ENCODE peak calls at places on chromosomes 2 and 18, in nine cellular contexts. R, K, A, S, T, X, F, G and V are unnamed samples. For H3K4me1, the result is how much of the 10 kb centered on the place peaks cover.

GRCh38 chr2:143279672-143280071 is 150.5 kb downstream of the ARHGAP15 start:
- DNase-seq in R (no peak), K (no peak), A (no peak), S (no peak), T (no peak), X (no peak), F (no peak), G (no peak), V (no peak)

GRCh38 chr18:80159713-80160636 is 50.9 kb downstream of the ADNP2 start:
- DNase-seq in R (no peak), K (peak), A (no peak), S (no peak), T (no peak), X (peak), F (no peak), G (no peak), V (peak)

GRCh38 chr2:107068069-107068468 is 182.1 kb upstream of the ST6GAL2 start:
- DNase-seq in R (no peak), K (no peak), A (no peak), S (no peak), T (no peak), X (no peak), F (no peak), G (no peak), V (no peak)

GRCh38 chr2:107064750-107065149 is 178.8 kb upstream of the ST6GAL2 start:
- DNase-seq in R (no peak), K (no peak), A (no peak), S (no peak), T (no peak), X (no peak), F (no peak), G (no peak), V (no peak)

GRCh38 chr2:38632980-38633379 is 30.3 kb upstream of the HNRNPLL start:
- DNase-seq in R (no peak), K (no peak), A (no peak), S (no peak), T (no peak), X (no peak), F (no peak), G (no peak), V (no peak)

GRCh38 chr2:159635006-159635746 is 18.8 kb upstream of the BAZ2B start:
- DNase-seq in R (no peak), K (no peak), A (no peak), S (no peak), T (no peak), X (no peak), F (no peak), G (no peak), V (no peak)

GRCh38 chr2:69685321-69686048 is 41.9 kb upstream of the AAK1 start:
- DNase-seq in R (no peak), K (peak), A (no peak), S (peak), T (no peak), X (no peak), F (no peak), G (no peak), V (no peak)

GRCh38 chr2:40470817-40471809 is 19.2 kb upstream of the SLC8A1 start:
- DNase-seq in R (no peak), K (no peak), A (no peak), S (no peak), T (no peak), X (no peak), F (no peak), G (no peak), V (no peak)

GRCh38 chr2:8609357-8609804 is 72.5 kb upstream of the ID2 start:
- DNase-seq in R (peak), K (no peak), A (no peak), S (no peak), T (no peak), X (no peak), F (no peak), G (no peak), V (no peak)

GRCh38 chr2:241018051-241018891 is 19.9 kb downstream of the SNED1 start:
- DNase-seq in R (no peak), K (no peak), A (no peak), S (peak), T (no peak), X (no peak), F (no peak), G (no peak), V (no peak)

GRCh38 chr18:4106407-4107033 is 348.6 kb downstream of the DLGAP1 start:
- DNase-seq in R (peak), K (peak), A (peak), S (peak), T (peak), X (peak), F (peak), G (peak), V (peak)

GRCh38 chr2:100563407-100564247 is 834 bp downstream of the PDCL3 start:
- DNase-seq in R (no peak), K (no peak), A (no peak), S (no peak), T (no peak), X (no peak), F (no peak), G (no peak), V (no peak)

GRCh38 chr2:70385966-70386595 is 84.2 kb upstream of the FAM136A start:
- DNase-seq in R (no peak), K (no peak), A (no peak), S (no peak), T (no peak), X (no peak), F (no peak), G (no peak), V (no peak)

GRCh38 chr2:134410831-134411231 is 157.0 kb downstream of the MGAT5 start:
- DNase-seq in R (no peak), K (no peak), A (no peak), S (no peak), T (no peak), X (no peak), F (no peak), G (no peak), V (no peak)

DNA sequence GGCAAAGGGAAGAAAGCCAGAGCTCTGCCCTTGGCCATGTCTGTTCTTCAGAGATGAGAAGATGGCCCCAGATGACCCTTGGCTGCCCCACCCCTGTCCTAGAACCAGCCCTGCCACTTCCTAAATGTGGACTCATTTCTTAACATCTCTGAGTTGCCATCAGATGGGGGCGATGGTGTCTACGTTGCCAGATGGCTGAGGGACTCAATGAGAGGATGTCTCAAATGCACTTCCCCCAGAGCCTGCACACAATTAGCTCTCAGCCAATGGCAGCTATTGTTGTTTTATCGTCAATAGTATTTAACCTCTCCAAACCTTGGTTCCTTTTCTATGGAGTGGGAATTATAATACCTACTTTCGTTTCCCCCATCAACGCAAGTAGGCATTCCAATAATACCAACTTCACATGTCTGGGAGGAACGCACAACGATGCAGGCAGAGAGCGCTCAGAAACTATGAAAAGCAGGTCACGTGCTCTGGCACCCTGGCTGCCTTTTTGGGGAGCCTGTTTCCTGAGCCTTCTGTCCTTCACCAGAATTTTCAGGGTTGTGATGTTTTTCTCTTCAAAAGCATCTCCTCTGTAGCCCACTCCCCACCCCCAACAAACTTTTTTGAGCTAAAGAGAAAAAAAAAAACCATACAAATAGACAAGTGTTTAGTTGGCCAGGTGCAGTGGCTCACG is 100.3 kb downstream of the MCFD2 start:
- DNase-seq in R (no peak), K (no peak), A (no peak), S (no peak), T (no peak), X (no peak), F (peak), G (no peak), V (no peak)
- TF ChIP-seq CTCF in R (no peak), K (no peak), A (no peak), S (no peak), T (no peak), X (no peak), F (no peak), G (no peak), V (no peak)

GRCh38 chr2:64831977-64832328 is 157.2 kb upstream of the SLC1A4 start:
- DNase-seq in R (no peak), K (no peak), A (no peak), S (no peak), T (no peak), X (no peak), F (no peak), G (no peak), V (no peak)

GRCh38 chr2:64826703-64827102 is 162.5 kb upstream of the SLC1A4 start:
- DNase-seq in R (no peak), K (no peak), A (no peak), S (no peak), T (no peak), X (no peak), F (no peak), G (no peak), V (no peak)

GRCh38 chr2:64829522-64829921 is 159.7 kb upstream of the SLC1A4 start:
- DNase-seq in R (no peak), K (no peak), A (no peak), S (no peak), T (no peak), X (no peak), F (no peak), G (no peak), V (no peak)

GRCh38 chr2:64832926-64833325 is 156.3 kb upstream of the SLC1A4 start:
- DNase-seq in R (no peak), K (no peak), A (no peak), S (no peak), T (no peak), X (no peak), F (no peak), G (no peak), V (no peak)

GRCh38 chr2:64831134-64831976 is 157.8 kb upstream of the SLC1A4 start:
- DNase-seq in R (peak), K (peak), A (peak), S (peak), T (peak), X (peak), F (peak), G (peak), V (peak)
- H3K4me1 ChIP-seq in R (under half), K (under half), A (under half), S (under half), T (under half), X (under half), F (under half), G (under half), V (under half)

GRCh38 chr18:12879840-12880531 is 4.1 kb downstream of the PTPN2 start:
- DNase-seq in R (no peak), K (peak), A (no peak), S (no peak), T (no peak), X (no peak), F (no peak), G (no peak), V (no peak)
- H3K4me3 ChIP-seq in R (no peak), K (no peak), A (no peak), S (no peak), T (no peak), X (no peak), F (no peak), G (no peak), V (no peak)

DNA sequence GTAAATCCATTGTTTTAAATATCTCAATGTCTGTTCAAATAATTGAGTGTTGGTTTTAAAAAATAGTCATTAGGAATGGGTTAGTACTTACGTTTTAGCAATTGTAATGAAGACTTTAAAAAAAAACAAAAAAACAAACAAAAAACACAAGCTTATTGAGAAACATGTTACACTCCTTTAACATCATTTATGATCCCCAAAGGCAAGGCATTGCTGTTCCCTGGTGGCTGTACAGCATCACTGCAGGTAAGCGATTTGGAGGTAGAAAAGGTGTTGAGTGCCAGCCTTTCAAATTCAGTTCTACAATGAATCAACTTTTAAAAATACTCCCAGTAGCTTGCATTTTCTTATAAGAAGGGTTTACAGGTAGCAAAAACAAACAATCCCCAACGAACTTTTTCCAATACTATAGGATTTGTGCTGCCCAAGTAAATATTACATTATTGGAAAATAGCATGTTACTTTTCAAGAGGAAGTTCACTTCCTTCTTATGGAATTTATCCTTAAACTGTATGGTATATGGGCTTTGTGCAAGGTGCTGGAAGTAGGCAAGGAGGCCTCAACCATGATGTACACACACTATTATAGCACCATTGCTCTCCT is 27.5 kb downstream of the CNRIP1 start:
- DNase-seq in R (no peak), K (peak), A (peak), S (peak), T (no peak), X (no peak), F (no peak), G (no peak), V (no peak)
- TF ChIP-seq CTCF in R (peak), K (peak), A (peak), S (peak), T (peak), X (peak), F (peak), G (peak), V (peak)

GRCh38 chr2:234401376-234401775 is 95.5 kb downstream of the ARL4C start:
- DNase-seq in R (no peak), K (no peak), A (no peak), S (no peak), T (no peak), X (no peak), F (no peak), G (no peak), V (no peak)

GRCh38 chr2:234395801-234396478 is 100.9 kb downstream of the ARL4C start:
- DNase-seq in R (no peak), K (peak), A (no peak), S (no peak), T (no peak), X (no peak), F (no peak), G (no peak), V (no peak)

GRCh38 chr2:234403074-234403473 is 93.8 kb downstream of the ARL4C start:
- DNase-seq in R (no peak), K (no peak), A (no peak), S (no peak), T (no peak), X (no peak), F (no peak), G (no peak), V (no peak)

GRCh38 chr2:234403751-234404150 is 93.1 kb downstream of the ARL4C start:
- DNase-seq in R (no peak), K (no peak), A (no peak), S (no peak), T (no peak), X (no peak), F (no peak), G (no peak), V (no peak)

DNA sequence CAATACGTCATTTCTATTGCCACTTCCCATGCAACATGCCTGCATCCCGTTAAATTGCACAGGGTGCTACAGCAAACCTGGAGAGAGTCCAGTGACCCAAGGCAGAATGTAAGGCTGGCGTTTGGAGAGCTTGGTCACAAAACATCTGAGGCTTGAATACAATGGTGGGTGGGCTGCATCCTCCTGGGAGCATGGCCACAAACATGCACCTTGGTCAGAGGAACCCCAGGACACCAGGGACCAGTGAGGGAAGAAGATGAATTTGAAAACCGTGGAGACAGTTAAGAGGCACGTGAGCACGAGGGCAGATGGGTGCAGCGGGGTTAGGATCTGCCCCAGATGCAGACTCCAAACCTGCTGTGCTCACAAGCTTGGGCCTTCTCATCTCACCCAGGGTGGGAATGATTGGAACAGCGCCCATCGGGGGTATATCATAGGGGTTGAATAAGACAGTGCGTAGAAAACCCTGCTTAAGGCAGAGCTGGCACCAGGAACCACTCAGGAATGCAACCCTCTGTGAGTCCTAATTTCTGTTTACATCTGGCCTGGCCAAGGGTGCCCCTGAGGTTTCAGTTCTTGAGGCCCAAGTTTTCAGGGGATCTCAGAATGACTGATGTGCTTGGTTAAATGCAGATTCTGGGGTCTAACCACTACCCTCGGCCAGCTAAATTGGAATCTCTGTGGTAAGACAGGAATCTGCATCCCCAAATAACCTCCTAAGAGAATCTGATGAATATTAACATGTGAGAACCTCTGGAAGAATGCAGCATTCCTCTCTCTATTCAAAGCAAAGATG is 97.2 kb downstream of the ARL4C start:
- DNase-seq in R (no peak), K (no peak), A (no peak), S (no peak), T (no peak), X (no peak), F (no peak), G (no peak), V (no peak)
- H3K4me1 ChIP-seq in R (under half), K (under half), A (under half), S (under half), T (under half), X (under half), F (under half), G (under half), V (under half)

DNA sequence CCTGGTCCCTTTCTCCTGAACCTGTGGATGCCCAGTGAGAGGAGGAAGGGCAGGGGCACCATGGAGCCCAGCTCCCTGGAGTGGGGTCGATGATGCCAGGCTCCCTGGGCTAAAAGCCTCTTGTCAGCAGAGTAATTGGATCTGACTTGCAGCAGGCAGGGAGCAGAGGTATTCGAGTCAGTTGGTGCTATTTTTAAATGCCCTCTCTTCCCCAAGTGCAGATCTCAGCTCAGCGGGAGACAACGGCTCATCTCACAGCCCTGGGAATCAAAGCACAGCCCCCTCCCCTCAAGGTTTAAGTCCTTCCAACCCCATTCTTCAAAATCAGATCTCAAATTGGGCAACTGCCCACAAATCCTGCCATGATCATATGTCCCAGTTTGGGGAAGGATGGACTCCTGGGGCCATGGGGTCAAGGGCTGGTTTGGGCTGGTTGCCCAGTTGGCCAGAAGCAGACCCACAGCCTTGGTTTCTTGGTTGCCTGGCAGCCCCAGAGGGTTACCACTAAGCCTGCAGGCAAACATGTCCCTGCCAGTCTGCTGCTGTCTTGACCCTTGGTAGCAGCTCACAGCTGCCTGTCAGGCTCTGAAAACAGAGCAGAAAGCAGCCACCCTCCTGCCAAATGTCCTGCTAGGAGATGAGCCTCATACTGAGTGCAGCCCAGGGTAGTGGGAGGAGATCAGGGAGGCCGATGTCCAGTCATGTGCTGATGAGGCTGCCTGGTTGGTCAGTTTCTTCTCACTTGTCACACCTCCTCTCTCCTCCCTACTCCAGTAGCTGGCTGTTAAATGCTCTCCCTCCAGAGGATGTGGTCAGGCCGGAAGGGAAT is 244.9 kb downstream of the LOXHD1 start:
- DNase-seq in R (no peak), K (peak), A (no peak), S (no peak), T (peak), X (peak), F (no peak), G (no peak), V (peak)
- H3K4me3 ChIP-seq in R (no peak), K (no peak), A (no peak), S (no peak), T (no peak), X (no peak), F (no peak), G (no peak), V (peak)

GRCh38 chr2:26737221-26737620 is 26.9 kb upstream of the SLC35F6 start:
- DNase-seq in R (no peak), K (no peak), A (no peak), S (no peak), T (no peak), X (no peak), F (no peak), G (no peak), V (no peak)

GRCh38 chr2:26738481-26738880 is 25.6 kb upstream of the SLC35F6 start:
- DNase-seq in R (no peak), K (no peak), A (no peak), S (no peak), T (no peak), X (no peak), F (no peak), G (no peak), V (no peak)

GRCh38 chr2:26733343-26733742 is 30.7 kb upstream of the SLC35F6 start:
- DNase-seq in R (no peak), K (no peak), A (no peak), S (no peak), T (no peak), X (no peak), F (no peak), G (no peak), V (no peak)

GRCh38 chr2:26735096-26735495 is 29.0 kb upstream of the SLC35F6 start:
- DNase-seq in R (no peak), K (peak), A (no peak), S (no peak), T (no peak), X (no peak), F (no peak), G (no peak), V (no peak)

GRCh38 chr2:26735883-26736588 is 28.0 kb upstream of the SLC35F6 start:
- DNase-seq in R (no peak), K (peak), A (no peak), S (no peak), T (no peak), X (no peak), F (no peak), G (no peak), V (no peak)
- TF ChIP-seq CTCF in R (no peak), K (no peak), A (no peak), S (no peak), T (no peak), X (no peak), F (no peak), G (no peak), V (no peak)

GRCh38 chr2:149164296-149164695 is 125.8 kb downstream of the LYPD6B start:
- DNase-seq in R (no peak), K (no peak), A (no peak), S (no peak), T (no peak), X (no peak), F (no peak), G (no peak), V (no peak)
- H3K4me1 ChIP-seq in R (under half), K (under half), A (under half), S (under half), T (under half), X (under half), F (under half), G (under half), V (under half)